ENCODE peak calls at places on chromosome 17, in six cellular contexts. T, U, F, I, E and A are unnamed samples. For H3K9me3, the result is how much of the 10 kb centered on the place peaks cover.

GRCh38 chr17:7549401-7550055 is 670 bp downstream of the TNFSF12 start:
- DNase-seq in T (no peak), U (peak), F (peak), I (no peak), E (no peak), A (peak)

GRCh38 chr17:44911133-44912001 is 3.9 kb downstream of the GFAP start:
- DNase-seq in T (peak), U (peak), F (peak), I (no peak), E (peak), A (no peak)

GRCh38 chr17:49510720-49511110 is 15.6 kb downstream of the NGFR start:
- DNase-seq in T (no peak), U (no peak), F (no peak), I (no peak), E (no peak), A (no peak)

GRCh38 chr17:64130559-64131001 is 636 bp upstream of the ERN1 start:
- DNase-seq in T (peak), U (peak), F (peak), I (no peak), E (no peak), A (no peak)

GRCh38 chr17:64148699-64149098 is 18.8 kb upstream of the ERN1 start:
- DNase-seq in T (no peak), U (no peak), F (no peak), I (no peak), E (no peak), A (no peak)

GRCh38 chr17:16419929-16420271 is 4.5 kb downstream of the TRPV2 start:
- DNase-seq in T (peak), U (no peak), F (no peak), I (no peak), E (no peak), A (no peak)

GRCh38 chr17:27218719-27219488 is 75.0 kb upstream of the WSB1 start:
- DNase-seq in T (no peak), U (no peak), F (no peak), I (no peak), E (no peak), A (no peak)

GRCh38 chr17:60134396-60135159 is 15.2 kb upstream of the CA4 start:
- DNase-seq in T (peak), U (no peak), F (no peak), I (no peak), E (no peak), A (no peak)

GRCh38 chr17:63693411-63694113 is 6.4 kb downstream of the LIMD2 start:
- DNase-seq in T (no peak), U (no peak), F (no peak), I (no peak), E (no peak), A (no peak)

GRCh38 chr17:82588266-82589175 is 59.7 kb downstream of the WDR45B start:
- DNase-seq in T (no peak), U (no peak), F (no peak), I (no peak), E (no peak), A (no peak)

GRCh38 chr17:76261421-76262215 is 3.5 kb upstream of the UBALD2 start:
- DNase-seq in T (no peak), U (no peak), F (peak), I (no peak), E (no peak), A (no peak)

GRCh38 chr17:61409301-61410099 is 9.9 kb downstream of the TBX2 start:
- DNase-seq in T (peak), U (peak), F (peak), I (no peak), E (no peak), A (peak)

GRCh38 chr17:77729587-77729986 is 228.9 kb upstream of the TNRC6C start:
- DNase-seq in T (no peak), U (peak), F (no peak), I (no peak), E (no peak), A (no peak)

GRCh38 chr17:74446551-74447500 is 14.9 kb downstream of the GPRC5C start:
- DNase-seq in T (no peak), U (peak), F (no peak), I (no peak), E (no peak), A (no peak)

GRCh38 chr17:49677134-49677932 is 564 bp downstream of the SPOP start:
- DNase-seq in T (peak), U (peak), F (peak), I (peak), E (peak), A (peak)

GRCh38 chr17:62048262-62048661 is 16.8 kb downstream of the MED13 start:
- DNase-seq in T (no peak), U (no peak), F (no peak), I (no peak), E (no peak), A (no peak)

GRCh38 chr17:44543213-44543904 is 13.9 kb upstream of the FZD2 start:
- DNase-seq in T (peak), U (no peak), F (no peak), I (no peak), E (peak), A (no peak)

GRCh38 chr17:50055426-50056216 is at the start of gene ITGA3:
- DNase-seq in T (peak), U (peak), F (peak), I (no peak), E (peak), A (peak)

GRCh38 chr17:6894206-6894528 is 62.6 kb upstream of the TEKT1 start:
- DNase-seq in T (peak), U (no peak), F (no peak), I (no peak), E (peak), A (no peak)

GRCh38 chr17:40062347-40063033 is at the start of gene THRA:
- DNase-seq in T (peak), U (peak), F (peak), I (no peak), E (no peak), A (peak)

GRCh38 chr17:9924735-9925191 is 19.7 kb upstream of the RCVRN start:
- DNase-seq in T (peak), U (no peak), F (no peak), I (no peak), E (peak), A (no peak)

GRCh38 chr17:72474740-72475477 is 354.1 kb downstream of the SOX9 start:
- DNase-seq in T (no peak), U (no peak), F (no peak), I (no peak), E (no peak), A (no peak)

GRCh38 chr17:72270530-72270929 is 149.7 kb downstream of the SOX9 start:
- DNase-seq in T (no peak), U (no peak), F (peak), I (no peak), E (no peak), A (no peak)

GRCh38 chr17:50206604-50207293 is 5.3 kb upstream of the COL1A1 start:
- DNase-seq in T (peak), U (peak), F (peak), I (no peak), E (no peak), A (no peak)

GRCh38 chr17:58756246-58757161 is 850 bp downstream of the PPM1E start:
- DNase-seq in T (peak), U (no peak), F (no peak), I (no peak), E (peak), A (no peak)

GRCh38 chr17:58158181-58158580 is 8.6 kb upstream of the OR4D2 start:
- DNase-seq in T (no peak), U (no peak), F (no peak), I (no peak), E (no peak), A (no peak)

GRCh38 chr17:42894283-42895184 is 6.1 kb upstream of the G6PC1 start:
- DNase-seq in T (no peak), U (no peak), F (no peak), I (no peak), E (no peak), A (no peak)

GRCh38 chr17:81701288-81702071 is 1.7 kb upstream of the MRPL12 start:
- DNase-seq in T (no peak), U (no peak), F (no peak), I (no peak), E (no peak), A (no peak)

GRCh38 chr17:841313-841712 is 59.2 kb downstream of the MRM3 start:
- DNase-seq in T (no peak), U (no peak), F (no peak), I (no peak), E (no peak), A (no peak)

GRCh38 chr17:350706-351435 is 1.7 kb downstream of the RPH3AL start:
- DNase-seq in T (no peak), U (peak), F (peak), I (no peak), E (no peak), A (no peak)

GRCh38 chr17:22443061-22443460 is 750.7 kb downstream of the KCNJ18 start:
- DNase-seq in T (no peak), U (no peak), F (no peak), I (no peak), E (no peak), A (no peak)
- H3K9me3 ChIP-seq in T (under half), U (under half), F (under half), I (under half), E (under half), A (under half)

DNA sequence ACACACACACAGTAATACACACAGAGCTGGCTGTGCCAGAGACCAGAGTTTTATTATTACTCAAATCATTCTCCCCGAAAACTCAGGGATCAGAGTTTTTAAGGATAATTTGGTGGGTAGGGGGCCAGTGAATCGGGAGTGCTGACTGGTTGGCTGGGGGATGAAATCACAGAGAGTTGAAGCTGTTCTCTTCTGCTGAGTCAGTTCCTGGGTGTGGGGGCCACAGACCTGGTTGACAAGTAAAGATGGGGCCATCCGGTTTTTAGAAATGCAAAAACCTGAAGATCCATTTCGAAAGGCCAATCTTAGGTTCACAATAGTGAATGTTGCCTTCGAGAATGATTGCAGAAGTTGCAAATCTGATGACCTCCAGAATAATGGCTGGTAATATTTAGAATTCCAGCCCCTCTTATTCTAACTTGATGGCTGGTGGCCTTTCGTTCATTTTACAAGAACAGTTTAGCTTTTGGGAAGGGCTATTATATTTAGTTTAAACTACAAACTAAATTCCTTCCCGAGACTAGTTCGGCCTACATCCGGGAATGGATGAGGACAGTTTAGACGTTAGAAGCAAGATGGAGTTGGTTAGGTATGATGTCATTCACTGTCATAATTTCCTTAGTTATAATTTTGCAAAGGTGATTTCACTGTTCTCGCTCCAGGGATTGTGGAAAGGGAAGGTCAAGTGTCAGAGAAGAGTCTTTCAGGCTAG is 123.2 kb downstream of the KCNJ18 start:
- DNase-seq in T (no peak), U (no peak), F (no peak), I (no peak), E (no peak), A (no peak)
- H3K9me3 ChIP-seq in T (under half), U (under half), F (under half), I (under half), E (under half), A (under half)

DNA sequence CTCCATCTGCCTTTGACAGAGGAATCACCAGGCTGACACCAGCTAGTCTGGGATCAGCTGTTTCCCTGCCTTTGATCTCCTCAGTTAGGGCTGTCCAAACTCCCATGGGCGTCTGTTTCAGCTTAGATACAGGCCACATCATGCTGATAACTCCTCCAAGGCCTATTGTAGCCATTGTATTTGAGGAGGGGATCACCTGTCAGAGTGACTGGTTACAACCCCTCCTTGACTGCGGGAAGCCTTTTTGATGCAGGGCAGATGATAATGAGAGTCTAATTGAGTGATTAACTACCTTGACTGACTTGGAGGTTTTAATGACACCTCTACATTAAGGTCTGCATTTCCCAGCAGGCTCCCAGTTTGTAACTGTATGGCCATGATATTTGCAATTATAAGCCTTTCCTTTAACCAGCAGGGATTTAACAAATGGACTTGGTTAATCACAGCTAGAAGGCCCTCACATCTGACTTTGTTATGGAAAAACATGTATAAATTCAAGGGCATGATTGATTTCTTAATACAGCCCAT is 863.5 kb downstream of the KCNJ2 start:
- DNase-seq in T (no peak), U (no peak), F (no peak), I (no peak), E (peak), A (no peak)
- H3K9me3 ChIP-seq in T (under half), U (under half), F (under half), I (under half), E (under half), A (under half)

GRCh38 chr17:69947027-69947759 is 127.8 kb upstream of the KCNJ16 start:
- DNase-seq in T (no peak), U (no peak), F (no peak), I (no peak), E (no peak), A (no peak)
- H3K9me3 ChIP-seq in T (under half), U (under half), F (under half), I (under half), E (under half), A (under half)

GRCh38 chr17:21678451-21679081 is 13.8 kb upstream of the KCNJ18 start:
- DNase-seq in T (no peak), U (peak), F (no peak), I (no peak), E (no peak), A (no peak)

GRCh38 chr17:21676281-21677111 is 15.8 kb upstream of the KCNJ18 start:
- DNase-seq in T (no peak), U (peak), F (no peak), I (no peak), E (no peak), A (no peak)

GRCh38 chr17:21677911-21678310 is 14.4 kb upstream of the KCNJ18 start:
- DNase-seq in T (no peak), U (peak), F (no peak), I (no peak), E (no peak), A (no peak)

GRCh38 chr17:21677126-21677910 is 15.0 kb upstream of the KCNJ18 start:
- DNase-seq in T (no peak), U (no peak), F (no peak), I (no peak), E (no peak), A (no peak)

GRCh38 chr17:21674242-21674731 is 18.0 kb upstream of the KCNJ18 start:
- DNase-seq in T (no peak), U (peak), F (no peak), I (no peak), E (no peak), A (no peak)
- H3K9me3 ChIP-seq in T (under half), U (under half), F (under half), I (under half), E (under half), A (under half)

GRCh38 chr17:5181509-5182305 is 10.0 kb downstream of the ZNF594 start:
- DNase-seq in T (no peak), U (no peak), F (no peak), I (no peak), E (no peak), A (no peak)

GRCh38 chr17:5184284-5184683 is 7.4 kb downstream of the ZNF594 start:
- DNase-seq in T (no peak), U (no peak), F (no peak), I (no peak), E (no peak), A (no peak)

GRCh38 chr17:5182597-5183409 is 8.9 kb downstream of the ZNF594 start:
- DNase-seq in T (no peak), U (no peak), F (no peak), I (no peak), E (no peak), A (no peak)

GRCh38 chr17:5183410-5183793 is 8.3 kb downstream of the ZNF594 start:
- DNase-seq in T (no peak), U (no peak), F (no peak), I (no peak), E (no peak), A (no peak)

DNA sequence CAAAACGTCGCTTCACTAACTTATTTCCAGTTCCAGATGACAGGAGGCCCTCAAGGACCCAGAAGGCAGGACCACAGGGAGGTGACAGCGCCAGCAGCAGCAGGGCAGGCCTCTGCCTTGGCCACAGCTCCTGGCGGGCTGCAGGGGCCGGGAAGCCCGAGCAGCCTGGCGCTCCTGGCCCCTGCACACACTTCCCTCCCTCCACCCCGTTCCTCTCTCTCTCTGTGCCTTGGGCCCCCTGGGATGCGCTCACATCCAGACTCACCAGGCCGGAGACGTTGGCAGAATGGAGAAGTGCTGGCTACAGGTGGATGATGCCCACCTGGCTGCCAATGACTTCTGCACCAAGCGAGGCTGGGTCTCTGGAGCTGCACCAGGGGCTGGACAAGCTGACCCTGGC is 12.7 kb downstream of the ZNF594 start:
- DNase-seq in T (no peak), U (no peak), F (no peak), I (no peak), E (no peak), A (no peak)
- H3K9me3 ChIP-seq in T (half or more), U (half or more), F (under half), I (half or more), E (half or more), A (under half)

DNA sequence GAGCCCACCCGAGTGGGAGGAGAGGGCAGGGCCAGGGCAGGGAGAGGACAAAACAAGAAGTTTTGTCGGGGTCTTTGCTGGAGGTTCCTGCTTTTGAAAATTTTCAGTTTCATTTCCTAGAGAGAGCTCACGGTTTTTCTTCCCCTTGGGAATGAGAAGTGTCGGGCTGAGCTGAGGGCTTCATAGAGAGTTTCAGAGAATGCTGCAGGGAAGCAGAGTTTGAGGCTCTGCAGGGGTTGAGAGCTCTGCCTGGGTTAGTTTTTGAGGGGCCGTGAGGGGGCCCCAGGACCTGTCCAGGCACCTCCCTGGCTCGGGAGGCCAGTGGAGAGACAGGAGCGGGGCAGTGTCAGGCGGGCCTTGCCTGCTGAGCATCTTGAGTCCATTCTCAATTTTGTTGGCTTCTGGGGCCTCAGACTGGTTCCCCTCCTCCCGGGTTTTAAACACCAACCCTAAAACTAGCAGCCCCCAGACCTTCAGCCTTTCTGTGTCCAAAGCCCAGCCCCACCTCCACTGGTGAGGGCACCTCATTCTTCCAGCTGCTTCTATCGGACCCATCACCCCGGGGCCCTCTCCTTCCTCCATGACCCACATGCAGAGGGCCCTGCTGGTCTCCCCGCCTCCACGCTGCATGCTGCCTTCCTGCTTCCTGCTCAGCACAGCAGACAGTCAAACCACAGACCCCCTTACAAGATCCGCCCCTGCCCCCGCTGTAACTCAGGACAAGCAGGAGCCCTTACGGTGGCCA is 3.6 kb downstream of the RNF213 start:
- DNase-seq in T (no peak), U (no peak), F (no peak), I (no peak), E (no peak), A (peak)
- H3K9me3 ChIP-seq in T (under half), U (under half), F (under half), I (under half), E (under half), A (under half)

GRCh38 chr17:22470411-22471175 is 778.3 kb downstream of the KCNJ18 start:
- DNase-seq in T (no peak), U (no peak), F (no peak), I (no peak), E (no peak), A (no peak)

GRCh38 chr17:22467720-22468119 is 775.4 kb downstream of the KCNJ18 start:
- DNase-seq in T (no peak), U (no peak), F (no peak), I (no peak), E (no peak), A (no peak)

GRCh38 chr17:22469101-22469880 is 777.0 kb downstream of the KCNJ18 start:
- DNase-seq in T (no peak), U (no peak), F (no peak), I (no peak), E (no peak), A (no peak)

GRCh38 chr17:22464041-22464440 is 771.7 kb downstream of the KCNJ18 start:
- DNase-seq in T (no peak), U (no peak), F (no peak), I (no peak), E (no peak), A (no peak)

DNA sequence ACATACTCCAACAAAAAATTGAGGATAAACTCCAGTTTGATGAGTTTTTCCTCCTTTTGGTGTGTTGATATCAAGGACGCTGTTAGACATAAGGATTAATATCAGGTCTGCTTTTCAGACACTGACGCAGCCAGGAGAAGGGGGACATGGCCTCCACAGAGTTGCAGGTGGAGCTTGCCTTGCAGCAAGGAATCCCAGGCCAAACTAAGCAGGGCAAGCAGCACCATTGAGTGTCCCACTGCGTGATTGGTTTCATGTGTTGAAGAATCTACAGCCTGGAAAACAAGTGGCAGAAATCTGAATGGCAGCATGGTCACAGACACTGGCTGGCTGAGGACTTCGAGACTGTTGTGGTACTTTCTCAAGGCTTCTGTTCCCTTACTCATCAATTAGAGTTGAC is 777.6 kb downstream of the KCNJ18 start:
- DNase-seq in T (no peak), U (no peak), F (no peak), I (no peak), E (no peak), A (no peak)
- H3K9me3 ChIP-seq in T (under half), U (under half), F (under half), I (under half), E (under half), A (under half)